ENCODE peak calls at places on chromosomes 6 and 20, in seven cellular contexts. One of them, this sample, is unnamed.

GRCh38 chr6:96301781-96302180 is 219.8 kb upstream of the UFL1 start:
- DNase-seq in lower lobe of right lung: no peak
- DNase-seq in mesendoderm: peak; percentile 29
- DNase-seq in IMR-90: no peak
- DNase-seq in A673: peak; percentile 18
- DNase-seq in astrocyte: peak; percentile 11
- DNase-seq in mesenchymal stem cell: no peak
- DNase-seq in this sample: no peak

GRCh38 chr20:17761612-17762011 is 61.8 kb downstream of the BANF2 start:
- DNase-seq in lower lobe of right lung: no peak
- DNase-seq in mesendoderm: peak; percentile 66
- DNase-seq in IMR-90: no peak
- DNase-seq in A673: peak; percentile 14
- DNase-seq in astrocyte: peak; percentile 4
- DNase-seq in mesenchymal stem cell: no peak
- DNase-seq in this sample: no peak

GRCh38 chr20:14882157-14882556 is 544.7 kb upstream of the FLRT3 start:
- DNase-seq in lower lobe of right lung: no peak
- DNase-seq in mesendoderm: no peak
- DNase-seq in IMR-90: no peak
- DNase-seq in A673: no peak
- DNase-seq in astrocyte: no peak
- DNase-seq in mesenchymal stem cell: no peak
- DNase-seq in this sample: no peak

GRCh38 chr6:23417133-23417532 is 708.9 kb upstream of the NRSN1 start:
- DNase-seq in lower lobe of right lung: no peak
- DNase-seq in mesendoderm: no peak
- DNase-seq in IMR-90: no peak
- DNase-seq in A673: no peak
- DNase-seq in astrocyte: no peak
- DNase-seq in mesenchymal stem cell: no peak
- DNase-seq in this sample: no peak

GRCh38 chr20:50484271-50484976 is 25.8 kb upstream of the PTPN1 start:
- DNase-seq in lower lobe of right lung: no peak
- DNase-seq in mesendoderm: no peak
- DNase-seq in IMR-90: no peak
- DNase-seq in A673: no peak
- DNase-seq in astrocyte: no peak
- DNase-seq in mesenchymal stem cell: no peak
- DNase-seq in this sample: no peak

GRCh38 chr6:157033428-157034140 is 256.4 kb downstream of the ARID1B start:
- DNase-seq in lower lobe of right lung: no peak
- DNase-seq in mesendoderm: no peak
- DNase-seq in IMR-90: peak; percentile 30
- DNase-seq in A673: no peak
- DNase-seq in astrocyte: no peak
- DNase-seq in mesenchymal stem cell: peak; percentile 49
- DNase-seq in this sample: no peak

GRCh38 chr6:69818223-69818930 is 21.6 kb upstream of the LMBRD1 start:
- DNase-seq in lower lobe of right lung: no peak
- DNase-seq in mesendoderm: no peak
- DNase-seq in IMR-90: no peak
- DNase-seq in A673: no peak
- DNase-seq in astrocyte: no peak
- DNase-seq in mesenchymal stem cell: no peak
- DNase-seq in this sample: no peak

GRCh38 chr6:154112181-154112809 is 73.3 kb downstream of the OPRM1 start:
- DNase-seq in lower lobe of right lung: no peak
- DNase-seq in mesendoderm: no peak
- DNase-seq in IMR-90: no peak
- DNase-seq in A673: no peak
- DNase-seq in astrocyte: peak; percentile 6
- DNase-seq in mesenchymal stem cell: peak; percentile 33
- DNase-seq in this sample: no peak

GRCh38 chr20:50758469-50758868 is 27.1 kb downstream of the PARD6B start:
- DNase-seq in lower lobe of right lung: no peak
- DNase-seq in mesendoderm: no peak
- DNase-seq in IMR-90: peak; percentile 24
- DNase-seq in A673: no peak
- DNase-seq in astrocyte: peak; percentile 77
- DNase-seq in mesenchymal stem cell: no peak
- DNase-seq in this sample: no peak

GRCh38 chr6:136723780-136724179 is 68.5 kb downstream of the MAP3K5 start:
- DNase-seq in lower lobe of right lung: peak; percentile 51
- DNase-seq in mesendoderm: no peak
- DNase-seq in IMR-90: no peak
- DNase-seq in A673: peak; percentile 44
- DNase-seq in astrocyte: no peak
- DNase-seq in mesenchymal stem cell: no peak
- DNase-seq in this sample: no peak

GRCh38 chr20:36629719-36630340 is 16.2 kb downstream of the SLA2 start:
- DNase-seq in lower lobe of right lung: no peak
- DNase-seq in mesendoderm: no peak
- DNase-seq in IMR-90: no peak
- DNase-seq in A673: no peak
- DNase-seq in astrocyte: no peak
- DNase-seq in mesenchymal stem cell: peak; percentile 18
- DNase-seq in this sample: no peak

GRCh38 chr20:4151342-4151741 is 136.0 kb upstream of the RNF24 start:
- DNase-seq in lower lobe of right lung: no peak
- DNase-seq in mesendoderm: no peak
- DNase-seq in IMR-90: no peak
- DNase-seq in A673: no peak
- DNase-seq in astrocyte: no peak
- DNase-seq in mesenchymal stem cell: no peak
- DNase-seq in this sample: no peak

GRCh38 chr20:13487202-13487601 is 151.5 kb downstream of the TASP1 start:
- DNase-seq in lower lobe of right lung: no peak
- DNase-seq in mesendoderm: no peak
- DNase-seq in IMR-90: no peak
- DNase-seq in A673: no peak
- DNase-seq in astrocyte: no peak
- DNase-seq in mesenchymal stem cell: no peak
- DNase-seq in this sample: no peak

GRCh38 chr6:75402296-75402695 is 91.3 kb downstream of the FILIP1 start:
- DNase-seq in lower lobe of right lung: no peak
- DNase-seq in mesendoderm: no peak
- DNase-seq in IMR-90: peak; percentile 86
- DNase-seq in A673: no peak
- DNase-seq in astrocyte: peak; percentile 82
- DNase-seq in mesenchymal stem cell: peak; percentile 61
- DNase-seq in this sample: peak; percentile 83

GRCh38 chr6:149750136-149750609 is 632 bp downstream of the PCMT1 start:
- DNase-seq in lower lobe of right lung: peak; percentile 68
- DNase-seq in mesendoderm: peak; percentile 95
- DNase-seq in IMR-90: peak; percentile 49
- DNase-seq in A673: peak; percentile 58
- DNase-seq in astrocyte: peak; percentile 45
- DNase-seq in mesenchymal stem cell: peak; percentile 77
- DNase-seq in this sample: peak; percentile 59

GRCh38 chr20:63908008-63908682 is 13.2 kb downstream of the DNAJC5 start:
- DNase-seq in lower lobe of right lung: no peak
- DNase-seq in mesendoderm: no peak
- DNase-seq in IMR-90: no peak
- DNase-seq in A673: no peak
- DNase-seq in astrocyte: no peak
- DNase-seq in mesenchymal stem cell: peak; percentile 18
- DNase-seq in this sample: no peak

GRCh38 chr6:56370127-56370540 is 122.8 kb upstream of the COL21A1 start:
- DNase-seq in lower lobe of right lung: peak; percentile 51
- DNase-seq in mesendoderm: peak; percentile 78
- DNase-seq in IMR-90: no peak
- DNase-seq in A673: peak; percentile 60
- DNase-seq in astrocyte: peak; percentile 54
- DNase-seq in mesenchymal stem cell: peak; percentile 54
- DNase-seq in this sample: peak; percentile 45

GRCh38 chr6:141965016-141965545 is 167.6 kb upstream of the GJE1 start:
- DNase-seq in lower lobe of right lung: no peak
- DNase-seq in mesendoderm: no peak
- DNase-seq in IMR-90: no peak
- DNase-seq in A673: no peak
- DNase-seq in astrocyte: no peak
- DNase-seq in mesenchymal stem cell: no peak
- DNase-seq in this sample: no peak

GRCh38 chr20:4848041-4848440 is 126.3 kb downstream of the PRND start:
- DNase-seq in lower lobe of right lung: no peak
- DNase-seq in mesendoderm: no peak
- DNase-seq in IMR-90: no peak
- DNase-seq in A673: no peak
- DNase-seq in astrocyte: no peak
- DNase-seq in mesenchymal stem cell: no peak
- DNase-seq in this sample: no peak

GRCh38 chr6:47168176-47168575 is 126.0 kb upstream of the ADGRF1 start:
- DNase-seq in lower lobe of right lung: no peak
- DNase-seq in mesendoderm: peak; percentile 56
- DNase-seq in IMR-90: peak; percentile 98
- DNase-seq in A673: peak; percentile 89
- DNase-seq in astrocyte: peak; percentile 97
- DNase-seq in mesenchymal stem cell: peak; percentile 93
- DNase-seq in this sample: peak; percentile 70
- H3K27ac ChIP-seq in lower lobe of right lung: no peak overlapping the region
- H3K27ac ChIP-seq in mesendoderm: no peak overlapping the region
- H3K27ac ChIP-seq in IMR-90: peak overlapping the region; percentile 92
- H3K27ac ChIP-seq in A673: no peak overlapping the region
- H3K27ac ChIP-seq in astrocyte: peak overlapping the region; percentile 61
- H3K27ac ChIP-seq in mesenchymal stem cell: peak overlapping the region; percentile 81
- H3K27ac ChIP-seq in this sample: peak overlapping the region; percentile 58

GRCh38 chr6:158086054-158086705 is 81.9 kb downstream of the SERAC1 start:
- DNase-seq in lower lobe of right lung: no peak
- DNase-seq in mesendoderm: no peak
- DNase-seq in IMR-90: peak; percentile 64
- DNase-seq in A673: no peak
- DNase-seq in astrocyte: peak; percentile 64
- DNase-seq in mesenchymal stem cell: peak; percentile 16
- DNase-seq in this sample: no peak

GRCh38 chr6:158080849-158081656 is 87.0 kb downstream of the SERAC1 start:
- DNase-seq in lower lobe of right lung: no peak
- DNase-seq in mesendoderm: no peak
- DNase-seq in IMR-90: no peak
- DNase-seq in A673: no peak
- DNase-seq in astrocyte: no peak
- DNase-seq in mesenchymal stem cell: no peak
- DNase-seq in this sample: no peak

GRCh38 chr6:158081657-158081935 is 86.5 kb downstream of the SERAC1 start:
- DNase-seq in lower lobe of right lung: peak; percentile 77
- DNase-seq in mesendoderm: no peak
- DNase-seq in IMR-90: no peak
- DNase-seq in A673: no peak
- DNase-seq in astrocyte: no peak
- DNase-seq in mesenchymal stem cell: no peak
- DNase-seq in this sample: no peak

GRCh38 chr6:158085261-158086053 is 82.6 kb downstream of the SERAC1 start:
- DNase-seq in lower lobe of right lung: no peak
- DNase-seq in mesendoderm: no peak
- DNase-seq in IMR-90: no peak
- DNase-seq in A673: no peak
- DNase-seq in astrocyte: no peak
- DNase-seq in mesenchymal stem cell: no peak
- DNase-seq in this sample: no peak

DNA sequence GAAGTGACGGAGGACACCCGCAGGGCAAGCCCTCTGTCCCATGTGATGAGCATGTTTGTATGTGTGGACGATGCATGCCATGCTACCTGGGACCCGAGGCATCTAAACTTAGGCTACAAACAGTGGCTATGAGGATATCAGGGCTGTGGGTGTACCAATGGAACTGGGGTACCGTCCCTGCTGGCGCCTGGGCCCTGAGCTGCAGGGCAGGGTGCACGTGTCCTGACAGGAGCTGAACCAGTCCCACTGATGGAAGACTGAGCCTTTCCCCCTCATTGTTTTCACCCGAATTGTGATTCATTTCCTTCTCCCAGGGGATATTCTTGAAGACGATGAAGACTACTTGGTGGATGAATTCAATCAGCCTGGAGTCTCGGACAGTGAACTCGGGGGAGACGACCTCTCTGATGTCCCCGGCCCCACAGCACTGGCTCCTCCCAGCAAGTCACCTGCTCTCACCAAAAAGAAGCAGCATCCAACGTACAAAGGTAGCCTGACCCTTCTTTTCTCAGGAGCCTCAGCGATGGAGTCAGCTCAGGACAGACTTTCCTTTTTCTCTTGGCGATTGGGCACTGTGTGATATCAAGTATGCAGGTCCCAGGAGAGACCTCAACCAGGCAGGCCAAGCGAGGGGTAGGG is 84.3 kb downstream of the SERAC1 start:
- DNase-seq in lower lobe of right lung: no peak
- DNase-seq in mesendoderm: no peak
- DNase-seq in IMR-90: no peak
- DNase-seq in A673: no peak
- DNase-seq in astrocyte: no peak
- DNase-seq in mesenchymal stem cell: no peak
- DNase-seq in this sample: no peak
- H3K4me1 ChIP-seq in lower lobe of right lung: no peaks in the 10 kb centered on the region
- H3K4me1 ChIP-seq in mesendoderm: no peaks in the 10 kb centered on the region
- H3K4me1 ChIP-seq in IMR-90: peaks cover 8% of the 10 kb centered on the region
- H3K4me1 ChIP-seq in A673: no peaks in the 10 kb centered on the region
- H3K4me1 ChIP-seq in astrocyte: peaks cover 31% of the 10 kb centered on the region
- H3K4me1 ChIP-seq in mesenchymal stem cell: peaks cover 21% of the 10 kb centered on the region
- H3K4me1 ChIP-seq in this sample: peaks cover 3% of the 10 kb centered on the region

GRCh38 chr20:47348539-47349142 is 7.9 kb downstream of the ZMYND8 start:
- DNase-seq in lower lobe of right lung: no peak
- DNase-seq in mesendoderm: peak; percentile 87
- DNase-seq in IMR-90: no peak
- DNase-seq in A673: no peak
- DNase-seq in astrocyte: peak; percentile 61
- DNase-seq in mesenchymal stem cell: peak; percentile 65
- DNase-seq in this sample: no peak
- H3K27ac ChIP-seq in lower lobe of right lung: peak overlapping the region; percentile 99
- H3K27ac ChIP-seq in mesendoderm: peak overlapping the region; percentile 97
- H3K27ac ChIP-seq in IMR-90: peak overlapping the region; percentile 67
- H3K27ac ChIP-seq in A673: peak overlapping the region; percentile 44
- H3K27ac ChIP-seq in astrocyte: peak overlapping the region; percentile 95
- H3K27ac ChIP-seq in mesenchymal stem cell: peak overlapping the region; percentile 61
- H3K27ac ChIP-seq in this sample: peak overlapping the region; percentile 97

DNA sequence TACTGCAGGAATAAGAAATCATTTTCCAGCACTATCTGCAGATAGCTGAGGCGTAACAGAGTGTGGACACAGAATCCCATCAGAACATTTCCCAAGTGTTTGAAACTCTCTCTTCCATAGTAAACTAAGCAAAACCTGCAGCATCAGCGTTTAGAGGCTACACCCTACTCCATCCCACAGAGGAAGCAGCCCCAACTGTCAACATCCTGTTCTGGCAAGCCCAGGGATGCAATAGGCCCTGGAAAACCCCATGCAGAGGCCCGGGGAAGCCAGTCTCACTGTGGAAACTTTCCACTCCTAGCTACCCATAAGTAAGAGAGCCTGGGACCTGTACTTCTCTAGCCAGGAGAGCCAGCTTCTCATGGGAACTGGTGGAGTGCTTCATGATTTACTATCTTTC is 129.4 kb downstream of the LY86 start:
- DNase-seq in lower lobe of right lung: no peak
- DNase-seq in mesendoderm: no peak
- DNase-seq in IMR-90: peak; percentile 15
- DNase-seq in A673: no peak
- DNase-seq in astrocyte: no peak
- DNase-seq in mesenchymal stem cell: peak; percentile 86
- DNase-seq in this sample: no peak
- H3K4me1 ChIP-seq in lower lobe of right lung: peaks cover 44% of the 10 kb centered on the region
- H3K4me1 ChIP-seq in mesendoderm: peaks cover 3% of the 10 kb centered on the region
- H3K4me1 ChIP-seq in IMR-90: peaks cover 12% of the 10 kb centered on the region
- H3K4me1 ChIP-seq in A673: peaks cover 14% of the 10 kb centered on the region
- H3K4me1 ChIP-seq in astrocyte: peaks cover 8% of the 10 kb centered on the region
- H3K4me1 ChIP-seq in mesenchymal stem cell: peaks cover 7% of the 10 kb centered on the region
- H3K4me1 ChIP-seq in this sample: no peaks in the 10 kb centered on the region